ENCODE peak calls at places on chromosomes 6 and 20, in six cellular contexts. J is PC-3, S is left ventricle myocardium inferior, O is heart left ventricle, G is AG10803, R is PC-9. Q is an unnamed sample.

GRCh38 chr20:35735828-35736470 is 6.1 kb downstream of the RBM39 start:
- DNase-seq in J (no peak), S (no peak), O (no peak), G (peak; percentile 49), R (no peak), Q (no peak)

GRCh38 chr6:108235121-108235520 is 25.7 kb downstream of the SNX3 start:
- DNase-seq in J (no peak), S (no peak), O (no peak), G (no peak), R (no peak), Q (no peak)

GRCh38 chr6:42197574-42198362 is 3.0 kb upstream of the GUCA1B start:
- DNase-seq in J (peak; percentile 94), S (no peak), O (no peak), G (peak; percentile 84), R (no peak), Q (no peak)

GRCh38 chr6:72748759-72749158 is 126.9 kb downstream of the KCNQ5 start:
- DNase-seq in J (peak; percentile 82), S (no peak), O (no peak), G (peak; percentile 95), R (no peak), Q (no peak)

GRCh38 chr6:168666170-168666569 is 225.2 kb downstream of the SMOC2 start:
- DNase-seq in J (no peak), S (no peak), O (no peak), G (no peak), R (no peak), Q (no peak)

GRCh38 chr20:13274311-13274965 is 53.4 kb downstream of the ISM1 start:
- DNase-seq in J (no peak), S (no peak), O (no peak), G (no peak), R (no peak), Q (no peak)

GRCh38 chr20:47305667-47306066 is 50.8 kb downstream of the ZMYND8 start:
- DNase-seq in J (no peak), S (no peak), O (no peak), G (no peak), R (no peak), Q (no peak)

GRCh38 chr6:158567871-158568401 is 8.0 kb downstream of the TMEM181 start:
- DNase-seq in J (no peak), S (no peak), O (no peak), G (no peak), R (no peak), Q (no peak)

GRCh38 chr6:125596020-125596419 is 153.4 kb upstream of the HEY2 start:
- DNase-seq in J (no peak), S (no peak), O (no peak), G (no peak), R (no peak), Q (no peak)

GRCh38 chr6:38271081-38271480 is 368.6 kb downstream of the BTBD9 start:
- DNase-seq in J (no peak), S (no peak), O (no peak), G (peak; percentile 47), R (no peak), Q (no peak)

GRCh38 chr20:21315138-21315537 is 12.0 kb downstream of the XRN2 start:
- DNase-seq in J (no peak), S (no peak), O (no peak), G (peak; percentile 80), R (no peak), Q (no peak)

GRCh38 chr6:11460001-11460668 is 77.4 kb upstream of the TMEM170B start:
- DNase-seq in J (peak; percentile 31), S (no peak), O (no peak), G (peak; percentile 25), R (no peak), Q (no peak)
- TF ChIP-seq CTCF in J (peak; percentile 33), S (peak; percentile 32), O (peak; percentile 22), G (peak; percentile 17), R (no peak), Q (peak; percentile 33)

DNA sequence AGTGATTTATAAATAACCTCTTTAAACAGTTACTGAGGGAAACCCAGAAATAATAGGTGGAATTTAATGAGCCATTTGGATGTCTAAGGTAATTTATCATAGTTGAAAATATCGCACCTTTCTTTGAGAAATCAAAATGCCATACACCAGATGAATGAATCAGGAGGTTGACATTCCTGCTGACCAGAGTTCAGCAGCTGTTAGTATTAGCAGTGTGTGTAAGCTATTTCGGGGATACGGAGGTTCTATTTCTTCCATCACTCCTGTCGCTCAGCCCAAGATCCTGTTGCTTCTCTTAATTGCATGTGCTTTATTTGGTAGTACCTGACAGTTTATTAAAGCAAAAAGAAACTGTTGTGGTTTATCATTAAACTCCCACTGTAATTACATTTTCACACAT is 67.1 kb downstream of the HDGFL1 start:
- DNase-seq in J (no peak), S (no peak), O (no peak), G (no peak), R (no peak), Q (no peak)
- H3K4me3 ChIP-seq in J (no peak overlapping the region), S (no peak overlapping the region), O (no peak overlapping the region), G (no peak overlapping the region), R (no peak overlapping the region), Q (no peak overlapping the region)

GRCh38 chr6:170058878-170059485 is 231.9 kb downstream of the DLL1 start:
- DNase-seq in J (no peak), S (no peak), O (no peak), G (no peak), R (no peak), Q (peak; percentile 38)
- TF ChIP-seq CTCF in J (no peak), S (no peak), O (no peak), G (no peak), R (no peak), Q (no peak)

GRCh38 chr6:141482773-141483172 is 650.0 kb upstream of the GJE1 start:
- DNase-seq in J (no peak), S (no peak), O (no peak), G (peak; percentile 10), R (no peak), Q (no peak)
- H3K4me3 ChIP-seq in J (no peak overlapping the region), S (peak overlapping the region; percentile 49), O (peak overlapping the region; percentile 42), G (peak overlapping the region; percentile 20), R (no peak overlapping the region), Q (peak overlapping the region; percentile 24)

DNA sequence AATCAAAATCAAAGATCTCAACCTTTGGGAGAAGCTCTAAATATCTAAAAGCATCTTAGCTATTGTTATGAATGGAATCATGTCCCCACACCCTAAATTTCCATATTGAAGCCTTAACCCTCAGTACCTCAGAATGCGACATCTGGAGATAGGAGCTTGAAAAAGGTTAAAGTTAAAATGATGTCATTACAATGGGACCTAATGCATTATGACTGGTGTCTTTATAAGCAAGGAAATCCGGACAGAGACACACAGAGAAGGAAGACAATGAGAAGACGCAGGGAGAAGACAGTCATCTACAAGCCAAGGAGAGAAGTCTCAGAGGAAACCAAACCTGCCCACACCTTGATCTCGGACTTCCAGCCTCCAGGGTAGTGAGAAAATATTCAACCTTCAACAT is 46.1 kb downstream of the KIF13A start:
- DNase-seq in J (no peak), S (no peak), O (no peak), G (no peak), R (no peak), Q (no peak)
- TF ChIP-seq CTCF in J (no peak), S (no peak), O (no peak), G (no peak), R (no peak), Q (no peak)

DNA sequence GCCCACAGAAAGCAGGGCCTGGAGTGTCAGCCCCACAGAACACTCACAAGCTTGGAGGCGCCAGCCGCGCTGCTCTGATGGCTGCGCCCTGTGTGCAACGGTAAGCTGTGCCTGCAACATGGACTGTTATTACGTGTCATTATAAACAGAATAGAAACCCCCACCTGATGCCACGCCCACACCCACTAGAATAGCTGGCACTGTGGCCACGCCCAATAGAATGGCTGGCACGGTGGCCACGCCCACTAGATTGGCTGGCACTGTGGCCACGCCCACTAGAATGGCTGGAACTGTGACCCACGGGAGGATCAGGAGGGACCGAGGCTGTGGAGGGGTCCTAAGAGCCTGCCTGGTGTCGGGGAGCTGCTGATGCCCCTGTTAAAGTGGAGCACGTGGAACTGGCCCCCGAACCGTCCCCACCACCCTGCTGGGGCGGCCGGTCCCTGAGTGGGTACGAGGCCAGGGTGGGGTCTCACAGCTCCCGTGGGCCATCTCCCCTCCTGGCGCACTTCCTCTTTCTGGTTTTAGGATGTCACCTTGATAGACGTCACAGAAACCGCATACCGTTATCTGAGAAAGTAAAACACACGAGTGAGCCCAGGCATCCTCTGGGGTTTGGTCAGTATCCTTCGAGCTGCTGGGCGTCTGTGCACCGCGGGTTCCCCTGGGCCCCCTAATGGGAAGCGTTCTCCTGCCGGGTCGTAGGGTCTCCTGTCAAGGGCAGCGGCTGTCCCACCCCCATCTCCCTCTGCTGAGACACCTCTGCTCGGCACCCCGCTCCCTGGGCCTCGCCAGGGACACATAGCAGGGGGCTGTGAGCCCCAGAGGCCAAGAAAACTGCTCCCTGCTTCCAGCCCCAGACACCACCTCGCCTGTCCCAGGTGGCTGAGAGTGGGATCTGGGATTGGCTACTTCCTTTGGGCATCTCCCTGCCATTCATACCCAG is 25.4 kb downstream of the SLC17A9 start:
- DNase-seq in J (peak; percentile 62), S (no peak), O (no peak), G (no peak), R (peak; percentile 24), Q (no peak)
- H3K4me3 ChIP-seq in J (no peak overlapping the region), S (no peak overlapping the region), O (no peak overlapping the region), G (no peak overlapping the region), R (no peak overlapping the region), Q (no peak overlapping the region)

GRCh38 chr6:154705471-154706113 is 27.6 kb upstream of the SCAF8 start:
- DNase-seq in J (peak; percentile 5), S (no peak), O (no peak), G (no peak), R (no peak), Q (no peak)
- TF ChIP-seq CTCF in J (peak; percentile 23), S (peak; percentile 44), O (peak; percentile 26), G (no peak), R (no peak), Q (no peak)

GRCh38 chr6:134523051-134523450 is 205.1 kb upstream of the SGK1 start:
- DNase-seq in J (no peak), S (no peak), O (no peak), G (no peak), R (no peak), Q (no peak)
- H3K4me3 ChIP-seq in J (no peak overlapping the region), S (no peak overlapping the region), O (no peak overlapping the region), G (no peak overlapping the region), R (no peak overlapping the region), Q (no peak overlapping the region)